ENCODE peak calls at places on chromosomes 2 and 18, in four cellular contexts. F is MM.1S, J is GM23248, B is pons. D is an unnamed sample.

GRCh38 chr2:219537657-219538487 is 5.7 kb downstream of the CHPF start:
- DNase-seq in F (no peak), J (no peak), B (no peak), D (no peak)

GRCh38 chr2:71275939-71276310 is 49.0 kb upstream of the PAIP2B start:
- DNase-seq in F (peak), J (no peak), B (no peak), D (no peak)

GRCh38 chr18:70288171-70288850 is 534 bp upstream of the SOCS6 start:
- DNase-seq in F (no peak), J (peak), B (peak), D (peak)

GRCh38 chr2:191322838-191323506 is 77.8 kb downstream of the MYO1B start:
- DNase-seq in F (no peak), J (no peak), B (no peak), D (no peak)

GRCh38 chr18:24075731-24076130 is 61.2 kb downstream of the TTC39C start:
- DNase-seq in F (no peak), J (peak), B (no peak), D (no peak)

GRCh38 chr2:74347747-74348146 is 4.5 kb upstream of the SLC4A5 start:
- DNase-seq in F (no peak), J (no peak), B (no peak), D (no peak)

GRCh38 chr2:172253190-172254052 is 150.7 kb upstream of the DLX2 start:
- DNase-seq in F (no peak), J (peak), B (no peak), D (no peak)

GRCh38 chr2:110885256-110885655 is 152.9 kb downstream of the ACOXL start:
- DNase-seq in F (no peak), J (no peak), B (no peak), D (no peak)

GRCh38 chr2:223835701-223836532 is 1.5 kb downstream of the AP1S3 start:
- DNase-seq in F (peak), J (no peak), B (no peak), D (no peak)